ENCODE peak calls at places on chromosomes 2 and 18, in seven cellular contexts. One of them, this sample, is unnamed.

GRCh38 chr2:108960006-108960405 is 29.0 kb downstream of the EDAR start:
- DNase-seq in ureter: no peak
- DNase-seq in HTR-8/SVneo: no peak
- DNase-seq in hippocampal formation: no peak
- DNase-seq in GF-D8: no peak
- DNase-seq in T-helper 2 cell treated with Interferon-gamma antibody and Interleukin-4, amounts not matched to agents 5 μg/mL and 100 μg/mL, for 36 hours: no peak
- DNase-seq in posterior cingulate gyrus: no peak
- DNase-seq in this sample: no peak

GRCh38 chr2:137348301-137348700 is 583.0 kb downstream of the THSD7B start:
- DNase-seq in ureter: no peak
- DNase-seq in HTR-8/SVneo: no peak
- DNase-seq in hippocampal formation: no peak
- DNase-seq in GF-D8: no peak
- DNase-seq in T-helper 2 cell treated with Interferon-gamma antibody and Interleukin-4, amounts not matched to agents 5 μg/mL and 100 μg/mL, for 36 hours: no peak
- DNase-seq in posterior cingulate gyrus: no peak
- DNase-seq in this sample: no peak

GRCh38 chr18:31098878-31099277 is 3.3 kb downstream of the DSC2 start:
- DNase-seq in ureter: no peak
- DNase-seq in HTR-8/SVneo: no peak
- DNase-seq in hippocampal formation: no peak
- DNase-seq in GF-D8: no peak
- DNase-seq in T-helper 2 cell treated with Interferon-gamma antibody and Interleukin-4, amounts not matched to agents 5 μg/mL and 100 μg/mL, for 36 hours: no peak
- DNase-seq in posterior cingulate gyrus: no peak
- DNase-seq in this sample: no peak

GRCh38 chr2:240219208-240219890 is 78.9 kb upstream of the OTOS start:
- DNase-seq in ureter: peak
- DNase-seq in HTR-8/SVneo: no peak
- DNase-seq in hippocampal formation: no peak
- DNase-seq in GF-D8: no peak
- DNase-seq in T-helper 2 cell treated with Interferon-gamma antibody and Interleukin-4, amounts not matched to agents 5 μg/mL and 100 μg/mL, for 36 hours: no peak
- DNase-seq in posterior cingulate gyrus: no peak
- DNase-seq in this sample: no peak

GRCh38 chr2:134207589-134208209 is 46.2 kb upstream of the MGAT5 start:
- DNase-seq in ureter: peak
- DNase-seq in HTR-8/SVneo: peak
- DNase-seq in hippocampal formation: no peak
- DNase-seq in GF-D8: peak
- DNase-seq in T-helper 2 cell treated with Interferon-gamma antibody and Interleukin-4, amounts not matched to agents 5 μg/mL and 100 μg/mL, for 36 hours: peak
- DNase-seq in posterior cingulate gyrus: peak
- DNase-seq in this sample: peak

GRCh38 chr2:106997204-106997603 is 111.2 kb upstream of the ST6GAL2 start:
- DNase-seq in ureter: no peak
- DNase-seq in HTR-8/SVneo: no peak
- DNase-seq in hippocampal formation: no peak
- DNase-seq in GF-D8: no peak
- DNase-seq in T-helper 2 cell treated with Interferon-gamma antibody and Interleukin-4, amounts not matched to agents 5 μg/mL and 100 μg/mL, for 36 hours: no peak
- DNase-seq in posterior cingulate gyrus: no peak
- DNase-seq in this sample: no peak

GRCh38 chr2:21041943-21042707 is 1.7 kb downstream of the APOB start:
- DNase-seq in ureter: no peak
- DNase-seq in HTR-8/SVneo: no peak
- DNase-seq in hippocampal formation: no peak
- DNase-seq in GF-D8: no peak
- DNase-seq in T-helper 2 cell treated with Interferon-gamma antibody and Interleukin-4, amounts not matched to agents 5 μg/mL and 100 μg/mL, for 36 hours: no peak
- DNase-seq in posterior cingulate gyrus: no peak
- DNase-seq in this sample: no peak

GRCh38 chr2:212124597-212124996 is 414.0 kb downstream of the ERBB4 start:
- DNase-seq in ureter: no peak
- DNase-seq in HTR-8/SVneo: no peak
- DNase-seq in hippocampal formation: no peak
- DNase-seq in GF-D8: no peak
- DNase-seq in T-helper 2 cell treated with Interferon-gamma antibody and Interleukin-4, amounts not matched to agents 5 μg/mL and 100 μg/mL, for 36 hours: no peak
- DNase-seq in posterior cingulate gyrus: no peak
- DNase-seq in this sample: no peak

GRCh38 chr2:128308889-128309288 is 9.8 kb downstream of the HS6ST1 start:
- DNase-seq in ureter: no peak
- DNase-seq in HTR-8/SVneo: no peak
- DNase-seq in hippocampal formation: no peak
- DNase-seq in GF-D8: no peak
- DNase-seq in T-helper 2 cell treated with Interferon-gamma antibody and Interleukin-4, amounts not matched to agents 5 μg/mL and 100 μg/mL, for 36 hours: no peak
- DNase-seq in posterior cingulate gyrus: no peak
- DNase-seq in this sample: no peak

GRCh38 chr2:175030380-175031271 is 25.4 kb upstream of the CHN1 start:
- DNase-seq in ureter: no peak
- DNase-seq in HTR-8/SVneo: peak
- DNase-seq in hippocampal formation: no peak
- DNase-seq in GF-D8: peak
- DNase-seq in T-helper 2 cell treated with Interferon-gamma antibody and Interleukin-4, amounts not matched to agents 5 μg/mL and 100 μg/mL, for 36 hours: no peak
- DNase-seq in posterior cingulate gyrus: no peak
- DNase-seq in this sample: no peak

GRCh38 chr2:144052103-144052502 is 467.8 kb downstream of the ZEB2 start:
- DNase-seq in ureter: no peak
- DNase-seq in HTR-8/SVneo: no peak
- DNase-seq in hippocampal formation: no peak
- DNase-seq in GF-D8: no peak
- DNase-seq in T-helper 2 cell treated with Interferon-gamma antibody and Interleukin-4, amounts not matched to agents 5 μg/mL and 100 μg/mL, for 36 hours: no peak
- DNase-seq in posterior cingulate gyrus: no peak
- DNase-seq in this sample: no peak

GRCh38 chr2:134558208-134558890 is 160.5 kb downstream of the TMEM163 start:
- DNase-seq in ureter: no peak
- DNase-seq in HTR-8/SVneo: no peak
- DNase-seq in hippocampal formation: no peak
- DNase-seq in GF-D8: no peak
- DNase-seq in T-helper 2 cell treated with Interferon-gamma antibody and Interleukin-4, amounts not matched to agents 5 μg/mL and 100 μg/mL, for 36 hours: no peak
- DNase-seq in posterior cingulate gyrus: no peak
- DNase-seq in this sample: no peak

GRCh38 chr2:24793752-24794477 is 690 bp downstream of the CENPO start:
- DNase-seq in ureter: no peak
- DNase-seq in HTR-8/SVneo: peak
- DNase-seq in hippocampal formation: no peak
- DNase-seq in GF-D8: no peak
- DNase-seq in T-helper 2 cell treated with Interferon-gamma antibody and Interleukin-4, amounts not matched to agents 5 μg/mL and 100 μg/mL, for 36 hours: peak
- DNase-seq in posterior cingulate gyrus: no peak
- DNase-seq in this sample: no peak

GRCh38 chr2:9665903-9666302 is 35.1 kb upstream of the YWHAQ start:
- DNase-seq in ureter: no peak
- DNase-seq in HTR-8/SVneo: peak
- DNase-seq in hippocampal formation: no peak
- DNase-seq in GF-D8: no peak
- DNase-seq in T-helper 2 cell treated with Interferon-gamma antibody and Interleukin-4, amounts not matched to agents 5 μg/mL and 100 μg/mL, for 36 hours: no peak
- DNase-seq in posterior cingulate gyrus: no peak
- DNase-seq in this sample: no peak

GRCh38 chr2:109128048-109128465 is 948 bp upstream of the SH3RF3 start:
- DNase-seq in ureter: peak
- DNase-seq in HTR-8/SVneo: peak
- DNase-seq in hippocampal formation: peak
- DNase-seq in GF-D8: no peak
- DNase-seq in T-helper 2 cell treated with Interferon-gamma antibody and Interleukin-4, amounts not matched to agents 5 μg/mL and 100 μg/mL, for 36 hours: peak
- DNase-seq in posterior cingulate gyrus: peak
- DNase-seq in this sample: peak

GRCh38 chr2:189024861-189025618 is 50.9 kb downstream of the COL3A1 start:
- DNase-seq in ureter: no peak
- DNase-seq in HTR-8/SVneo: no peak
- DNase-seq in hippocampal formation: no peak
- DNase-seq in GF-D8: no peak
- DNase-seq in T-helper 2 cell treated with Interferon-gamma antibody and Interleukin-4, amounts not matched to agents 5 μg/mL and 100 μg/mL, for 36 hours: no peak
- DNase-seq in posterior cingulate gyrus: no peak
- DNase-seq in this sample: no peak

GRCh38 chr2:26455801-26456700 is 21.9 kb downstream of the OTOF start:
- DNase-seq in ureter: no peak
- DNase-seq in HTR-8/SVneo: no peak
- DNase-seq in hippocampal formation: no peak
- DNase-seq in GF-D8: peak
- DNase-seq in T-helper 2 cell treated with Interferon-gamma antibody and Interleukin-4, amounts not matched to agents 5 μg/mL and 100 μg/mL, for 36 hours: no peak
- DNase-seq in posterior cingulate gyrus: no peak
- DNase-seq in this sample: no peak

GRCh38 chr2:180709392-180710145 is 270.8 kb upstream of the UBE2E3 start:
- DNase-seq in ureter: no peak
- DNase-seq in HTR-8/SVneo: no peak
- DNase-seq in hippocampal formation: no peak
- DNase-seq in GF-D8: no peak
- DNase-seq in T-helper 2 cell treated with Interferon-gamma antibody and Interleukin-4, amounts not matched to agents 5 μg/mL and 100 μg/mL, for 36 hours: no peak
- DNase-seq in posterior cingulate gyrus: no peak
- DNase-seq in this sample: no peak

GRCh38 chr2:39583781-39584180 is 81.9 kb upstream of the TMEM178A start:
- DNase-seq in ureter: no peak
- DNase-seq in HTR-8/SVneo: no peak
- DNase-seq in hippocampal formation: no peak
- DNase-seq in GF-D8: no peak
- DNase-seq in T-helper 2 cell treated with Interferon-gamma antibody and Interleukin-4, amounts not matched to agents 5 μg/mL and 100 μg/mL, for 36 hours: no peak
- DNase-seq in posterior cingulate gyrus: no peak
- DNase-seq in this sample: no peak

GRCh38 chr18:73888565-73888964 is 259.1 kb downstream of the FBXO15 start:
- DNase-seq in ureter: no peak
- DNase-seq in HTR-8/SVneo: no peak
- DNase-seq in hippocampal formation: no peak
- DNase-seq in GF-D8: no peak
- DNase-seq in T-helper 2 cell treated with Interferon-gamma antibody and Interleukin-4, amounts not matched to agents 5 μg/mL and 100 μg/mL, for 36 hours: no peak
- DNase-seq in posterior cingulate gyrus: no peak
- DNase-seq in this sample: no peak

GRCh38 chr2:173631123-173631450 is 276.4 kb downstream of the CDCA7 start:
- DNase-seq in ureter: no peak
- DNase-seq in HTR-8/SVneo: no peak
- DNase-seq in hippocampal formation: no peak
- DNase-seq in GF-D8: no peak
- DNase-seq in T-helper 2 cell treated with Interferon-gamma antibody and Interleukin-4, amounts not matched to agents 5 μg/mL and 100 μg/mL, for 36 hours: no peak
- DNase-seq in posterior cingulate gyrus: no peak
- DNase-seq in this sample: no peak

GRCh38 chr2:240965296-240965904 is 33.0 kb upstream of the SNED1 start:
- DNase-seq in ureter: peak
- DNase-seq in HTR-8/SVneo: no peak
- DNase-seq in hippocampal formation: no peak
- DNase-seq in GF-D8: peak
- DNase-seq in T-helper 2 cell treated with Interferon-gamma antibody and Interleukin-4, amounts not matched to agents 5 μg/mL and 100 μg/mL, for 36 hours: no peak
- DNase-seq in posterior cingulate gyrus: no peak
- DNase-seq in this sample: no peak